ENCODE peak calls at places on chromosomes 3 and 15, in five cellular contexts. G is T-helper 9 cell; D is CD8-positive, alpha-beta memory T cell; A is bronchial epithelial cell; R is SK-N-SH. X is an unnamed sample.

GRCh38 chr3:8318002-8318649 is 183.5 kb upstream of the LMCD1 start:
- DNase-seq in G (no peak), D (no peak), A (no peak), R (no peak), X (no peak)

GRCh38 chr3:41033956-41034519 is 165.3 kb upstream of the CTNNB1 start:
- DNase-seq in G (no peak), D (no peak), A (no peak), R (no peak), X (no peak)

GRCh38 chr15:59991919-59992318 is 12.2 kb upstream of the FOXB1 start:
- DNase-seq in G (no peak), D (no peak), A (no peak), R (no peak), X (no peak)

GRCh38 chr3:85193565-85193964 is 234.8 kb downstream of the CADM2 start:
- DNase-seq in G (no peak), D (no peak), A (peak), R (no peak), X (no peak)

GRCh38 chr3:95210878-95211277 is 1148.0 kb downstream of the NSUN3 start:
- DNase-seq in G (no peak), D (no peak), A (no peak), R (no peak), X (no peak)

GRCh38 chr15:85607141-85607806 is 187.5 kb downstream of the KLHL25 start:
- DNase-seq in G (no peak), D (no peak), A (peak), R (no peak), X (no peak)

GRCh38 chr3:94173667-94174434 is 111.0 kb downstream of the NSUN3 start:
- DNase-seq in G (no peak), D (no peak), A (peak), R (peak), X (no peak)

GRCh38 chr3:8650583-8651416 is 6.2 kb upstream of the SSUH2 start:
- DNase-seq in G (no peak), D (no peak), A (no peak), R (peak), X (no peak)

GRCh38 chr15:77844798-77845446 is 212.2 kb upstream of the LINGO1 start:
- DNase-seq in G (no peak), D (no peak), A (no peak), R (no peak), X (no peak)

GRCh38 chr3:150450906-150451305 is 42.8 kb downstream of the TSC22D2 start:
- DNase-seq in G (no peak), D (no peak), A (no peak), R (no peak), X (no peak)

GRCh38 chr3:120448707-120449650 is 1.8 kb downstream of the FSTL1 start:
- DNase-seq in G (no peak), D (no peak), A (peak), R (no peak), X (peak)

GRCh38 chr15:91970142-91970541 is 116.6 kb downstream of the SLCO3A1 start:
- DNase-seq in G (no peak), D (no peak), A (no peak), R (no peak), X (no peak)

GRCh38 chr15:73598540-73599195 is 34.5 kb downstream of the NPTN start:
- DNase-seq in G (no peak), D (no peak), A (no peak), R (no peak), X (no peak)

GRCh38 chr3:68876112-68876713 is 56.1 kb downstream of the TAFA4 start:
- DNase-seq in G (no peak), D (peak), A (peak), R (peak), X (peak)

GRCh38 chr3:11413071-11413470 is 140.9 kb downstream of the ATG7 start:
- DNase-seq in G (no peak), D (no peak), A (no peak), R (no peak), X (no peak)

GRCh38 chr3:65669163-65669875 is 369.4 kb downstream of the MAGI1 start:
- DNase-seq in G (no peak), D (no peak), A (peak), R (no peak), X (no peak)

GRCh38 chr15:77480859-77481258 is 60.2 kb downstream of the HMG20A start:
- DNase-seq in G (no peak), D (no peak), A (no peak), R (no peak), X (no peak)

GRCh38 chr3:156620260-156620659 is 54.1 kb upstream of the TIPARP start:
- DNase-seq in G (no peak), D (no peak), A (peak), R (no peak), X (no peak)

GRCh38 chr3:31945738-31946052 is 35.4 kb downstream of the OSBPL10 start:
- DNase-seq in G (no peak), D (no peak), A (no peak), R (no peak), X (no peak)

GRCh38 chr3:194224937-194225422 is 89.0 kb downstream of the HES1 start:
- DNase-seq in G (no peak), D (no peak), A (no peak), R (peak), X (no peak)

GRCh38 chr15:67068724-67069400 is 3.5 kb downstream of the SMAD3 start:
- DNase-seq in G (no peak), D (no peak), A (no peak), R (no peak), X (no peak)

GRCh38 chr3:66382142-66382541 is 118.7 kb downstream of the LRIG1 start:
- DNase-seq in G (no peak), D (no peak), A (no peak), R (no peak), X (no peak)

GRCh38 chr3:99850608-99851007 is 32.9 kb downstream of the CMSS1 start:
- DNase-seq in G (no peak), D (no peak), A (no peak), R (no peak), X (no peak)

GRCh38 chr15:80518522-80518921 is 114.3 kb downstream of the ARNT2 start:
- DNase-seq in G (no peak), D (no peak), A (no peak), R (no peak), X (no peak)

GRCh38 chr3:120153294-120153693 is 59.0 kb upstream of the GSK3B start:
- DNase-seq in G (no peak), D (no peak), A (peak), R (no peak), X (peak)

GRCh38 chr3:134388748-134389485 is 14.7 kb upstream of the AMOTL2 start:
- DNase-seq in G (no peak), D (no peak), A (no peak), R (no peak), X (no peak)

GRCh38 chr3:65988440-65988839 is 50.3 kb downstream of the MAGI1 start:
- DNase-seq in G (no peak), D (no peak), A (no peak), R (no peak), X (no peak)

GRCh38 chr3:105397974-105398373 is 31.3 kb downstream of the ALCAM start:
- DNase-seq in G (no peak), D (no peak), A (no peak), R (no peak), X (no peak)

GRCh38 chr3:13654330-13655073 is 105.6 kb downstream of the FBLN2 start:
- DNase-seq in G (peak), D (peak), A (no peak), R (peak), X (no peak)

GRCh38 chr15:27358751-27359434 is 387.9 kb downstream of the GABRG3 start:
- DNase-seq in G (no peak), D (no peak), A (no peak), R (peak), X (no peak)

GRCh38 chr15:49852756-49853155 is 231.9 kb downstream of the DTWD1 start:
- DNase-seq in G (no peak), D (no peak), A (no peak), R (no peak), X (no peak)

GRCh38 chr15:59378855-59379254 is 6.2 kb upstream of the MYO1E start:
- DNase-seq in G (no peak), D (no peak), A (no peak), R (no peak), X (no peak)

GRCh38 chr3:123590685-123591450 is 6.0 kb upstream of the HACD2 start:
- DNase-seq in G (no peak), D (no peak), A (no peak), R (no peak), X (no peak)

GRCh38 chr3:17742837-17743659 is 617 bp upstream of the TBC1D5 start:
- DNase-seq in G (no peak), D (no peak), A (peak), R (peak), X (peak)

GRCh38 chr3:30324587-30324986 is 281.8 kb upstream of the TGFBR2 start:
- DNase-seq in G (no peak), D (no peak), A (no peak), R (no peak), X (no peak)

GRCh38 chr15:52924641-52925040 is 134.5 kb upstream of the ONECUT1 start:
- DNase-seq in G (no peak), D (no peak), A (no peak), R (no peak), X (no peak)

GRCh38 chr3:129613205-129613740 is 6.8 kb upstream of the PLXND1 start:
- DNase-seq in G (no peak), D (no peak), A (no peak), R (peak), X (no peak)

GRCh38 chr3:94811836-94812235 is 749.0 kb downstream of the NSUN3 start:
- DNase-seq in G (no peak), D (no peak), A (no peak), R (no peak), X (no peak)

GRCh38 chr15:72835289-72835890 is 51.8 kb upstream of the ADPGK start:
- DNase-seq in G (no peak), D (no peak), A (peak), R (no peak), X (no peak)

X was measured in RWPE1.